ENCODE peak calls at places on chromosomes 6 and 20, in four cellular contexts. One of them, this sample, is unnamed. For H3K27me3, the result is how much of the 10 kb centered on the place peaks cover.

GRCh38 chr6:157667211-157668033 is 155.6 kb upstream of the SNX9 start:
- DNase-seq in CD8-positive, alpha-beta T cell: peak
- DNase-seq in astrocyte: peak
- DNase-seq in left ventricle myocardium inferior: no peak
- DNase-seq in this sample: peak

GRCh38 chr20:5844063-5844681 is 94.0 kb downstream of the SHLD1 start:
- DNase-seq in CD8-positive, alpha-beta T cell: peak
- DNase-seq in astrocyte: peak
- DNase-seq in left ventricle myocardium inferior: no peak
- DNase-seq in this sample: no peak

GRCh38 chr6:26136321-26136720 is 49.1 kb downstream of the HFE start:
- DNase-seq in CD8-positive, alpha-beta T cell: no peak
- DNase-seq in astrocyte: no peak
- DNase-seq in left ventricle myocardium inferior: no peak
- DNase-seq in this sample: no peak

GRCh38 chr6:83215131-83216047 is 22.2 kb downstream of the RWDD2A start:
- DNase-seq in CD8-positive, alpha-beta T cell: peak
- DNase-seq in astrocyte: peak
- DNase-seq in left ventricle myocardium inferior: peak
- DNase-seq in this sample: peak

GRCh38 chr20:38894091-38894847 is 31.9 kb upstream of the FAM83D start:
- DNase-seq in CD8-positive, alpha-beta T cell: no peak
- DNase-seq in astrocyte: no peak
- DNase-seq in left ventricle myocardium inferior: peak
- DNase-seq in this sample: no peak

GRCh38 chr6:45483021-45483420 is 105.3 kb upstream of the SUPT3H start:
- DNase-seq in CD8-positive, alpha-beta T cell: no peak
- DNase-seq in astrocyte: peak
- DNase-seq in left ventricle myocardium inferior: no peak
- DNase-seq in this sample: no peak

GRCh38 chr20:1420066-1420465 is 27.2 kb upstream of the FKBP1A start:
- DNase-seq in CD8-positive, alpha-beta T cell: no peak
- DNase-seq in astrocyte: no peak
- DNase-seq in left ventricle myocardium inferior: no peak
- DNase-seq in this sample: no peak

GRCh38 chr6:109747216-109747615 is 56.1 kb downstream of the FIG4 start:
- DNase-seq in CD8-positive, alpha-beta T cell: no peak
- DNase-seq in astrocyte: no peak
- DNase-seq in left ventricle myocardium inferior: no peak
- DNase-seq in this sample: no peak

GRCh38 chr20:50625986-50626677 is 65.2 kb downstream of the RIPOR3 start:
- DNase-seq in CD8-positive, alpha-beta T cell: no peak
- DNase-seq in astrocyte: no peak
- DNase-seq in left ventricle myocardium inferior: peak
- DNase-seq in this sample: no peak

GRCh38 chr6:45675634-45676033 is 297.9 kb upstream of the SUPT3H start:
- DNase-seq in CD8-positive, alpha-beta T cell: no peak
- DNase-seq in astrocyte: no peak
- DNase-seq in left ventricle myocardium inferior: no peak
- DNase-seq in this sample: no peak

GRCh38 chr6:85771925-85772430 is 129.3 kb upstream of the SYNCRIP start:
- DNase-seq in CD8-positive, alpha-beta T cell: no peak
- DNase-seq in astrocyte: no peak
- DNase-seq in left ventricle myocardium inferior: no peak
- DNase-seq in this sample: no peak

GRCh38 chr20:24148372-24148771 is 159.8 kb upstream of the GGTLC1 start:
- DNase-seq in CD8-positive, alpha-beta T cell: peak
- DNase-seq in astrocyte: no peak
- DNase-seq in left ventricle myocardium inferior: no peak
- DNase-seq in this sample: peak

GRCh38 chr6:51559059-51559458 is 528.4 kb downstream of the PKHD1 start:
- DNase-seq in CD8-positive, alpha-beta T cell: no peak
- DNase-seq in astrocyte: no peak
- DNase-seq in left ventricle myocardium inferior: no peak
- DNase-seq in this sample: no peak

GRCh38 chr6:16302721-16303552 is 64.5 kb downstream of the GMPR start:
- DNase-seq in CD8-positive, alpha-beta T cell: no peak
- DNase-seq in astrocyte: no peak
- DNase-seq in left ventricle myocardium inferior: no peak
- DNase-seq in this sample: no peak

GRCh38 chr6:158907931-158908330 is 88.8 kb upstream of the EZR start:
- DNase-seq in CD8-positive, alpha-beta T cell: no peak
- DNase-seq in astrocyte: no peak
- DNase-seq in left ventricle myocardium inferior: no peak
- DNase-seq in this sample: no peak

GRCh38 chr6:133512410-133513016 is 271.4 kb downstream of the EYA4 start:
- DNase-seq in CD8-positive, alpha-beta T cell: no peak
- DNase-seq in astrocyte: peak
- DNase-seq in left ventricle myocardium inferior: no peak
- DNase-seq in this sample: no peak

GRCh38 chr6:38212579-38212978 is 393.1 kb downstream of the ZFAND3 start:
- DNase-seq in CD8-positive, alpha-beta T cell: no peak
- DNase-seq in astrocyte: peak
- DNase-seq in left ventricle myocardium inferior: no peak
- DNase-seq in this sample: no peak

GRCh38 chr6:68880050-68880449 is 245.0 kb downstream of the ADGRB3 start:
- DNase-seq in CD8-positive, alpha-beta T cell: no peak
- DNase-seq in astrocyte: no peak
- DNase-seq in left ventricle myocardium inferior: no peak
- DNase-seq in this sample: no peak

GRCh38 chr20:15113374-15113773 is 776.0 kb upstream of the FLRT3 start:
- DNase-seq in CD8-positive, alpha-beta T cell: no peak
- DNase-seq in astrocyte: no peak
- DNase-seq in left ventricle myocardium inferior: no peak
- DNase-seq in this sample: no peak

GRCh38 chr20:41276317-41276751 is 41.2 kb downstream of the ZHX3 start:
- DNase-seq in CD8-positive, alpha-beta T cell: no peak
- DNase-seq in astrocyte: no peak
- DNase-seq in left ventricle myocardium inferior: no peak
- DNase-seq in this sample: no peak

GRCh38 chr20:6818033-6818808 is 50.7 kb downstream of the BMP2 start:
- DNase-seq in CD8-positive, alpha-beta T cell: no peak
- DNase-seq in astrocyte: peak
- DNase-seq in left ventricle myocardium inferior: no peak
- DNase-seq in this sample: no peak

GRCh38 chr20:13268943-13269342 is 47.9 kb downstream of the ISM1 start:
- DNase-seq in CD8-positive, alpha-beta T cell: no peak
- DNase-seq in astrocyte: no peak
- DNase-seq in left ventricle myocardium inferior: no peak
- DNase-seq in this sample: no peak

GRCh38 chr6:105900120-105900937 is 185.8 kb upstream of the PRDM1 start:
- DNase-seq in CD8-positive, alpha-beta T cell: no peak
- DNase-seq in astrocyte: peak
- DNase-seq in left ventricle myocardium inferior: no peak
- DNase-seq in this sample: no peak

GRCh38 chr6:34301408-34301807 is 52.6 kb upstream of the SMIM29 start:
- DNase-seq in CD8-positive, alpha-beta T cell: no peak
- DNase-seq in astrocyte: peak
- DNase-seq in left ventricle myocardium inferior: peak
- DNase-seq in this sample: peak

GRCh38 chr6:165245287-165245686 is 64.1 kb downstream of the C6orf118 start:
- DNase-seq in CD8-positive, alpha-beta T cell: no peak
- DNase-seq in astrocyte: peak
- DNase-seq in left ventricle myocardium inferior: no peak
- DNase-seq in this sample: no peak

GRCh38 chr6:99393366-99393697 is 663 bp downstream of the COQ3 start:
- DNase-seq in CD8-positive, alpha-beta T cell: no peak
- DNase-seq in astrocyte: no peak
- DNase-seq in left ventricle myocardium inferior: no peak
- DNase-seq in this sample: no peak

GRCh38 chr6:25701807-25702206 is 49.8 kb downstream of the SCGN start:
- DNase-seq in CD8-positive, alpha-beta T cell: no peak
- DNase-seq in astrocyte: no peak
- DNase-seq in left ventricle myocardium inferior: no peak
- DNase-seq in this sample: no peak

GRCh38 chr6:121680058-121680457 is 244.6 kb downstream of the GJA1 start:
- DNase-seq in CD8-positive, alpha-beta T cell: no peak
- DNase-seq in astrocyte: no peak
- DNase-seq in left ventricle myocardium inferior: no peak
- DNase-seq in this sample: no peak

GRCh38 chr6:158043586-158044524 is 62.2 kb downstream of the SYNJ2 start:
- DNase-seq in CD8-positive, alpha-beta T cell: no peak
- DNase-seq in astrocyte: no peak
- DNase-seq in left ventricle myocardium inferior: peak
- DNase-seq in this sample: no peak

GRCh38 chr20:60485012-60485760 is 527.0 kb downstream of the CDH26 start:
- DNase-seq in CD8-positive, alpha-beta T cell: no peak
- DNase-seq in astrocyte: no peak
- DNase-seq in left ventricle myocardium inferior: no peak
- DNase-seq in this sample: no peak

GRCh38 chr6:112180095-112180820 is 74.1 kb downstream of the LAMA4 start:
- DNase-seq in CD8-positive, alpha-beta T cell: peak
- DNase-seq in astrocyte: peak
- DNase-seq in left ventricle myocardium inferior: no peak
- DNase-seq in this sample: no peak

GRCh38 chr6:158649289-158650143 is at the start of gene SYTL3:
- DNase-seq in CD8-positive, alpha-beta T cell: peak
- DNase-seq in astrocyte: peak
- DNase-seq in left ventricle myocardium inferior: no peak
- DNase-seq in this sample: peak

GRCh38 chr6:38591451-38591850 is 48.3 kb downstream of the BTBD9 start:
- DNase-seq in CD8-positive, alpha-beta T cell: no peak
- DNase-seq in astrocyte: no peak
- DNase-seq in left ventricle myocardium inferior: no peak
- DNase-seq in this sample: no peak

GRCh38 chr20:48238326-48238725 is 453.0 kb upstream of the SULF2 start:
- DNase-seq in CD8-positive, alpha-beta T cell: no peak
- DNase-seq in astrocyte: peak
- DNase-seq in left ventricle myocardium inferior: no peak
- DNase-seq in this sample: no peak

GRCh38 chr20:63334356-63334755 is 26.8 kb downstream of the CHRNA4 start:
- DNase-seq in CD8-positive, alpha-beta T cell: no peak
- DNase-seq in astrocyte: no peak
- DNase-seq in left ventricle myocardium inferior: no peak
- DNase-seq in this sample: no peak
- H3K4me3 ChIP-seq in CD8-positive, alpha-beta T cell: no peak
- H3K4me3 ChIP-seq in astrocyte: no peak
- H3K4me3 ChIP-seq in left ventricle myocardium inferior: no peak
- H3K4me3 ChIP-seq in this sample: no peak

GRCh38 chr20:56631318-56631989 is 2.3 kb downstream of the TFAP2C start:
- DNase-seq in CD8-positive, alpha-beta T cell: no peak
- DNase-seq in astrocyte: no peak
- DNase-seq in left ventricle myocardium inferior: no peak
- DNase-seq in this sample: no peak

GRCh38 chr20:56628873-56629463 is at the start of gene TFAP2C:
- DNase-seq in CD8-positive, alpha-beta T cell: no peak
- DNase-seq in astrocyte: no peak
- DNase-seq in left ventricle myocardium inferior: peak
- DNase-seq in this sample: peak

GRCh38 chr20:56629464-56630085 is 469 bp downstream of the TFAP2C start:
- DNase-seq in CD8-positive, alpha-beta T cell: no peak
- DNase-seq in astrocyte: no peak
- DNase-seq in left ventricle myocardium inferior: no peak
- DNase-seq in this sample: no peak

GRCh38 chr20:56630506-56631317 is 1.6 kb downstream of the TFAP2C start:
- DNase-seq in CD8-positive, alpha-beta T cell: no peak
- DNase-seq in astrocyte: peak
- DNase-seq in left ventricle myocardium inferior: no peak
- DNase-seq in this sample: no peak

DNA sequence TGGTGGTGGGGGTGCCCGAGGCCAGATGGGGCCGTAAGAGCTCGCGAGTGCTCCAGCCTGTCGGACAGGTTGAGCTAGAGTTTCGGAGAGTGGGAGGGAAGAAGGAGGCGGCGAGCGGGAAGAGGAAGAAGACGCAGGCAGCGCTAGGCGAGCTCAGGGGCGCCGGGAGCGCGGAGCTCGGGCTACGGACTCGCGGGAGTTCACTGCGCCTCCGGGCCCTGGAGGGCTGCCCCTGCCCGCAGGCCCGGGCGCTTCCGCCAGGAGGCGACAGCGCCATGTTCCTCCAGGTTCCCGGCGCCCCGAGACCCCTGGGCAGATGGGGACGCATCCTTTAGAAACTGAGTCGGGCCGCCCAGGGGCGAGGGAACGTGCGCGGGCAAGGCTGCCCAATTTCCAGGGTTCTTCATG is 984 bp downstream of the TFAP2C start:
- DNase-seq in CD8-positive, alpha-beta T cell: no peak
- DNase-seq in astrocyte: peak
- DNase-seq in left ventricle myocardium inferior: no peak
- DNase-seq in this sample: peak
- TF ChIP-seq CTCF in CD8-positive, alpha-beta T cell: no peak
- TF ChIP-seq CTCF in astrocyte: peak
- TF ChIP-seq CTCF in left ventricle myocardium inferior: peak
- TF ChIP-seq CTCF in this sample: no peak

GRCh38 chr20:52533401-52533800 is 341.8 kb upstream of the ZFP64 start:
- DNase-seq in CD8-positive, alpha-beta T cell: no peak
- DNase-seq in astrocyte: no peak
- DNase-seq in left ventricle myocardium inferior: no peak
- DNase-seq in this sample: no peak
- H3K27me3 ChIP-seq in CD8-positive, alpha-beta T cell: under half
- H3K27me3 ChIP-seq in astrocyte: under half
- H3K27me3 ChIP-seq in left ventricle myocardium inferior: under half
- H3K27me3 ChIP-seq in this sample: under half

GRCh38 chr20:32191422-32191821 is 16.1 kb downstream of the PLAGL2 start:
- DNase-seq in CD8-positive, alpha-beta T cell: no peak
- DNase-seq in astrocyte: no peak
- DNase-seq in left ventricle myocardium inferior: no peak
- DNase-seq in this sample: no peak

GRCh38 chr20:32188376-32189122 is 19.0 kb downstream of the PLAGL2 start:
- DNase-seq in CD8-positive, alpha-beta T cell: no peak
- DNase-seq in astrocyte: no peak
- DNase-seq in left ventricle myocardium inferior: no peak
- DNase-seq in this sample: no peak

GRCh38 chr20:32190608-32191415 is 16.7 kb downstream of the PLAGL2 start:
- DNase-seq in CD8-positive, alpha-beta T cell: no peak
- DNase-seq in astrocyte: no peak
- DNase-seq in left ventricle myocardium inferior: no peak
- DNase-seq in this sample: no peak

GRCh38 chr20:32189691-32190607 is 17.6 kb downstream of the PLAGL2 start:
- DNase-seq in CD8-positive, alpha-beta T cell: peak
- DNase-seq in astrocyte: peak
- DNase-seq in left ventricle myocardium inferior: peak
- DNase-seq in this sample: no peak

DNA sequence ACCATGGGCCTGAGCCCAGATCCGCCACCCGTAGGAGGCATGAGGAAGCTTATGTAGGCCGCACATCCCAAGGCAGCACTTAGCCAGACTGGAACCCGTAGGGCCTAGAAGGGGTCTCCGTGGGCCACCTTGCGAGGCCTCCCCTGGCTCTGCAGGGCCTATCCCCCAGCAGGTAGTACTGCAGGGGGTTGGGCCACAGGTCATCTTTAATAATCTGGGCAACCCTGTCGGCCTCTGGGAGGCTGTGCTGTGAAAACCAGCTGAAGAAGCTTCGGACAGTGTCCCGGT is 18.5 kb downstream of the PLAGL2 start:
- DNase-seq in CD8-positive, alpha-beta T cell: no peak
- DNase-seq in astrocyte: no peak
- DNase-seq in left ventricle myocardium inferior: no peak
- DNase-seq in this sample: no peak
- H3K4me3 ChIP-seq in CD8-positive, alpha-beta T cell: peak
- H3K4me3 ChIP-seq in astrocyte: peak
- H3K4me3 ChIP-seq in left ventricle myocardium inferior: peak
- H3K4me3 ChIP-seq in this sample: no peak